ENCODE peak calls at places on chromosomes 16 and 17, in ten cellular contexts. One of them, this sample, is unnamed.

GRCh38 chr16:1787056-1787321 is 4.2 kb downstream of the NUBP2 start:
- DNase-seq in brain microvascular endothelial cell: no peak
- DNase-seq in DMS 273 treated with DMSO at 0.1 percent for 48 hours: no peak
- DNase-seq in activated naive CD4-positive, alpha-beta T cell: no peak
- DNase-seq in hypothalamus: no peak
- DNase-seq in T-helper 1 cell: no peak
- DNase-seq in cardiac fibroblast: no peak
- DNase-seq in activated T-cell treated with anti-CD3 and anti-CD28 coated beads for 1 hour: no peak
- DNase-seq in T follicular helper cell: no peak
- DNase-seq in SK-MEL-5: no peak
- DNase-seq in this sample: no peak

GRCh38 chr17:58918072-58918471 is 162.4 kb downstream of the PPM1E start:
- DNase-seq in cardiac fibroblast: no peak
- DNase-seq in activated T-cell treated with anti-CD3 and anti-CD28 coated beads for 1 hour: no peak
- DNase-seq in hypothalamus: no peak
- DNase-seq in SK-MEL-5: no peak
- DNase-seq in T follicular helper cell: no peak
- DNase-seq in T-helper 1 cell: no peak
- DNase-seq in DMS 273 treated with DMSO at 0.1 percent for 48 hours: no peak
- DNase-seq in activated naive CD4-positive, alpha-beta T cell: no peak
- DNase-seq in brain microvascular endothelial cell: no peak
- DNase-seq in this sample: no peak

GRCh38 chr16:87060026-87060986 is 256.9 kb downstream of the C16orf95 start:
- DNase-seq in activated T-cell treated with anti-CD3 and anti-CD28 coated beads for 1 hour: no peak
- DNase-seq in SK-MEL-5: no peak
- DNase-seq in T-helper 1 cell: no peak
- DNase-seq in activated naive CD4-positive, alpha-beta T cell: no peak
- DNase-seq in cardiac fibroblast: peak; percentile 66
- DNase-seq in hypothalamus: no peak
- DNase-seq in T follicular helper cell: no peak
- DNase-seq in brain microvascular endothelial cell: peak; percentile 53
- DNase-seq in DMS 273 treated with DMSO at 0.1 percent for 48 hours: no peak
- DNase-seq in this sample: peak; percentile 37

GRCh38 chr17:32386844-32387243 is 36.9 kb downstream of the ZNF207 start:
- DNase-seq in T-helper 1 cell: no peak
- DNase-seq in T follicular helper cell: no peak
- DNase-seq in activated naive CD4-positive, alpha-beta T cell: no peak
- DNase-seq in brain microvascular endothelial cell: no peak
- DNase-seq in hypothalamus: no peak
- DNase-seq in activated T-cell treated with anti-CD3 and anti-CD28 coated beads for 1 hour: no peak
- DNase-seq in cardiac fibroblast: no peak
- DNase-seq in DMS 273 treated with DMSO at 0.1 percent for 48 hours: no peak
- DNase-seq in SK-MEL-5: no peak
- DNase-seq in this sample: no peak

GRCh38 chr16:57802635-57803412 is 533 bp upstream of the KIFC3 start:
- DNase-seq in hypothalamus: peak; percentile 78
- DNase-seq in T follicular helper cell: no peak
- DNase-seq in activated T-cell treated with anti-CD3 and anti-CD28 coated beads for 1 hour: no peak
- DNase-seq in T-helper 1 cell: no peak
- DNase-seq in brain microvascular endothelial cell: no peak
- DNase-seq in DMS 273 treated with DMSO at 0.1 percent for 48 hours: no peak
- DNase-seq in activated naive CD4-positive, alpha-beta T cell: no peak
- DNase-seq in SK-MEL-5: peak; percentile 93
- DNase-seq in cardiac fibroblast: no peak
- DNase-seq in this sample: peak; percentile 18

GRCh38 chr17:35245196-35245486 is 2.3 kb downstream of the SLFN5 start:
- DNase-seq in brain microvascular endothelial cell: peak; percentile 91
- DNase-seq in activated naive CD4-positive, alpha-beta T cell: no peak
- DNase-seq in T-helper 1 cell: no peak
- DNase-seq in cardiac fibroblast: peak; percentile 89
- DNase-seq in T follicular helper cell: no peak
- DNase-seq in activated T-cell treated with anti-CD3 and anti-CD28 coated beads for 1 hour: no peak
- DNase-seq in SK-MEL-5: peak; percentile 80
- DNase-seq in hypothalamus: no peak
- DNase-seq in DMS 273 treated with DMSO at 0.1 percent for 48 hours: no peak
- DNase-seq in this sample: peak; percentile 93

GRCh38 chr17:77382966-77383612 is 242.3 kb downstream of the SEC14L1 start:
- DNase-seq in cardiac fibroblast: peak; percentile 63
- DNase-seq in activated naive CD4-positive, alpha-beta T cell: no peak
- DNase-seq in brain microvascular endothelial cell: no peak
- DNase-seq in DMS 273 treated with DMSO at 0.1 percent for 48 hours: peak; percentile 19
- DNase-seq in T-helper 1 cell: no peak
- DNase-seq in activated T-cell treated with anti-CD3 and anti-CD28 coated beads for 1 hour: no peak
- DNase-seq in T follicular helper cell: no peak
- DNase-seq in SK-MEL-5: no peak
- DNase-seq in hypothalamus: no peak
- DNase-seq in this sample: no peak

GRCh38 chr17:4485676-4486646 is 12.7 kb upstream of the SPNS2 start:
- DNase-seq in T follicular helper cell: peak; percentile 30
- DNase-seq in cardiac fibroblast: no peak
- DNase-seq in activated T-cell treated with anti-CD3 and anti-CD28 coated beads for 1 hour: peak; percentile 49
- DNase-seq in brain microvascular endothelial cell: no peak
- DNase-seq in activated naive CD4-positive, alpha-beta T cell: peak; percentile 25
- DNase-seq in hypothalamus: no peak
- DNase-seq in SK-MEL-5: no peak
- DNase-seq in T-helper 1 cell: no peak
- DNase-seq in DMS 273 treated with DMSO at 0.1 percent for 48 hours: no peak
- DNase-seq in this sample: no peak

GRCh38 chr16:86834451-86835035 is 256.2 kb downstream of the FOXL1 start:
- DNase-seq in T-helper 1 cell: no peak
- DNase-seq in DMS 273 treated with DMSO at 0.1 percent for 48 hours: no peak
- DNase-seq in cardiac fibroblast: peak; percentile 22
- DNase-seq in SK-MEL-5: peak; percentile 26
- DNase-seq in activated naive CD4-positive, alpha-beta T cell: no peak
- DNase-seq in hypothalamus: no peak
- DNase-seq in T follicular helper cell: no peak
- DNase-seq in activated T-cell treated with anti-CD3 and anti-CD28 coated beads for 1 hour: no peak
- DNase-seq in brain microvascular endothelial cell: peak; percentile 58
- DNase-seq in this sample: peak; percentile 44

GRCh38 chr17:7716299-7716886 is 1.2 kb upstream of the DNAH2 start:
- DNase-seq in brain microvascular endothelial cell: no peak
- DNase-seq in T follicular helper cell: no peak
- DNase-seq in T-helper 1 cell: no peak
- DNase-seq in hypothalamus: no peak
- DNase-seq in activated naive CD4-positive, alpha-beta T cell: no peak
- DNase-seq in cardiac fibroblast: no peak
- DNase-seq in activated T-cell treated with anti-CD3 and anti-CD28 coated beads for 1 hour: no peak
- DNase-seq in SK-MEL-5: no peak
- DNase-seq in DMS 273 treated with DMSO at 0.1 percent for 48 hours: no peak
- DNase-seq in this sample: no peak

GRCh38 chr16:23505180-23505665 is 5.1 kb downstream of the GGA2 start:
- DNase-seq in activated T-cell treated with anti-CD3 and anti-CD28 coated beads for 1 hour: no peak
- DNase-seq in activated naive CD4-positive, alpha-beta T cell: no peak
- DNase-seq in hypothalamus: no peak
- DNase-seq in brain microvascular endothelial cell: no peak
- DNase-seq in DMS 273 treated with DMSO at 0.1 percent for 48 hours: no peak
- DNase-seq in T follicular helper cell: no peak
- DNase-seq in SK-MEL-5: no peak
- DNase-seq in T-helper 1 cell: no peak
- DNase-seq in cardiac fibroblast: no peak
- DNase-seq in this sample: no peak